ENCODE peak calls at places on chromosomes 13 and 19, in five cellular contexts. F, V, R, J and H are unnamed samples.

GRCh38 chr13:40589285-40590109 is 76.9 kb downstream of the FOXO1 start:
- DNase-seq in F (no peak), V (peak; percentile 11), R (no peak), J (no peak), H (peak; percentile 78)

GRCh38 chr13:48501705-48502104 is 31.2 kb downstream of the RCBTB2 start:
- DNase-seq in F (no peak), V (no peak), R (peak; percentile 23), J (no peak), H (no peak)

GRCh38 chr13:40480012-40480914 is 186.2 kb downstream of the FOXO1 start:
- DNase-seq in F (no peak), V (no peak), R (no peak), J (no peak), H (no peak)

GRCh38 chr19:42037649-42038048 is 32.4 kb downstream of the GRIK5 start:
- DNase-seq in F (no peak), V (no peak), R (no peak), J (no peak), H (no peak)

GRCh38 chr19:54203151-54203611 is 2.5 kb downstream of the RPS9 start:
- DNase-seq in F (no peak), V (peak; percentile 49), R (peak; percentile 13), J (no peak), H (no peak)

GRCh38 chr19:34507414-34508067 is 26.0 kb downstream of the WTIP start:
- DNase-seq in F (no peak), V (no peak), R (no peak), J (no peak), H (no peak)

GRCh38 chr13:80664930-80665329 is 324.0 kb upstream of the SPRY2 start:
- DNase-seq in F (no peak), V (no peak), R (no peak), J (no peak), H (no peak)

GRCh38 chr13:59842507-59842906 is 321.2 kb downstream of the DIAPH3 start:
- DNase-seq in F (no peak), V (no peak), R (peak; percentile 35), J (no peak), H (no peak)

GRCh38 chr19:14978377-14978776 is 1.3 kb downstream of the SLC1A6 start:
- DNase-seq in F (no peak), V (no peak), R (no peak), J (no peak), H (no peak)

GRCh38 chr13:89660752-89661151 is 1686.7 kb upstream of the MIR17HG start:
- DNase-seq in F (no peak), V (no peak), R (no peak), J (no peak), H (no peak)

GRCh38 chr19:40283414-40284250 is 1.5 kb downstream of the AKT2 start:
- DNase-seq in F (peak; percentile 82), V (no peak), R (peak; percentile 19), J (no peak), H (no peak)

GRCh38 chr13:32427852-32428580 is at the start of gene N4BP2L1:
- DNase-seq in F (peak; percentile 89), V (peak; percentile 9), R (no peak), J (peak; percentile 60), H (peak; percentile 59)

GRCh38 chr19:35715981-35716734 is 1.6 kb upstream of the KMT2B start:
- DNase-seq in F (peak; percentile 91), V (peak; percentile 30), R (peak; percentile 30), J (peak; percentile 44), H (peak; percentile 76)

GRCh38 chr13:113151745-113152707 is 6.4 kb upstream of the PROZ start:
- DNase-seq in F (peak; percentile 67), V (no peak), R (peak; percentile 74), J (no peak), H (peak; percentile 79)

GRCh38 chr13:43720780-43721397 is 65.9 kb downstream of the ENOX1 start:
- DNase-seq in F (no peak), V (peak; percentile 4), R (peak; percentile 41), J (no peak), H (peak; percentile 42)

GRCh38 chr19:11399667-11400066 is 15.6 kb upstream of the EPOR start:
- DNase-seq in F (no peak), V (no peak), R (no peak), J (no peak), H (no peak)

GRCh38 chr13:113835461-113836274 is 28.2 kb downstream of the GAS6 start:
- DNase-seq in F (peak; percentile 63), V (peak; percentile 48), R (peak; percentile 79), J (no peak), H (peak; percentile 92)

GRCh38 chr13:51996660-51997059 is 14.6 kb downstream of the ATP7B start:
- DNase-seq in F (no peak), V (no peak), R (no peak), J (no peak), H (no peak)

GRCh38 chr13:68872338-68872737 is 1235.3 kb upstream of the ATXN8OS start:
- DNase-seq in F (no peak), V (no peak), R (no peak), J (no peak), H (no peak)

GRCh38 chr13:102555914-102556553 is 40.8 kb upstream of the TPP2 start:
- DNase-seq in F (no peak), V (peak; percentile 30), R (peak; percentile 26), J (no peak), H (peak; percentile 72)

GRCh38 chr19:49362048-49362925 is at the start of gene TEAD2:
- DNase-seq in F (peak; percentile 83), V (peak; percentile 55), R (peak; percentile 47), J (no peak), H (peak; percentile 45)

GRCh38 chr19:29277107-29277506 is 64.2 kb upstream of the UQCRFS1 start:
- DNase-seq in F (no peak), V (peak; percentile 52), R (no peak), J (no peak), H (no peak)

GRCh38 chr19:28171983-28172382 is 1041.0 kb downstream of the UQCRFS1 start:
- DNase-seq in F (no peak), V (no peak), R (no peak), J (no peak), H (no peak)

GRCh38 chr13:111323950-111324651 is 3.7 kb downstream of the TEX29 start:
- DNase-seq in F (no peak), V (no peak), R (peak; percentile 5), J (no peak), H (no peak)

GRCh38 chr19:34712606-34713261 is 21.3 kb upstream of the ZNF181 start:
- DNase-seq in F (no peak), V (peak; percentile 90), R (peak; percentile 82), J (no peak), H (peak; percentile 69)

GRCh38 chr19:57583521-57584416 is at the start of gene ZIK1:
- DNase-seq in F (peak; percentile 87), V (no peak), R (peak; percentile 92), J (peak; percentile 90), H (peak; percentile 94)
- TF ChIP-seq CTCF in F (no peak), V (no peak), R (no peak), J (peak; percentile 45), H (no peak)

DNA sequence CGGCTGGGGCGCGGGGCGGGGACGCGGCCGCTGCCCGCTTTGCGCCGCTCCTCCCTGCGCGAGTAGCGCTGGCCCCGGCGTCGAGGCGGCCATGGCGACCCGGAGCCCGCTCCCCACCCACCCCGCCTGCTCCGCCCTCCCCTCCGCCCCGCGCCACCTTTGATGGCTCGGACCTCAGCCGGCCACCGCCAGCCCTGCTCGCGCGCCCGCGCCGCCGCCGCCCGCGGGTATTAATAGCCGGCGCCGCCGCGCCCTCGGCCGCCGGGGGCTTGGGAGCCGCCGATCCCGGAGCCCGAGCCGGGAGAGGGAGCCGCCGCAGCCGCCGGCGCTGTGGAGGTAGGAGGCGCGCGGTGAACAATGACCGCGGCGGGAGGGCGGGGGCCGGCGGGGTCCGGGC is 261 bp downstream of the FARP1 start:
- DNase-seq in F (peak; percentile 84), V (no peak), R (no peak), J (no peak), H (no peak)
- H3K4me3 ChIP-seq in F (peak overlapping the region; percentile 79), V (peak overlapping the region; percentile 96), R (peak overlapping the region; percentile 95), J (peak overlapping the region; percentile 59), H (peak overlapping the region; percentile 96)

GRCh38 chr13:31162151-31163008 is 676 bp upstream of the HSPH1 start:
- DNase-seq in F (peak; percentile 97), V (peak; percentile 96), R (peak; percentile 99), J (peak; percentile 99), H (peak; percentile 98)

GRCh38 chr13:31159306-31159705 is 2.4 kb downstream of the HSPH1 start:
- DNase-seq in F (no peak), V (no peak), R (peak; percentile 7), J (no peak), H (no peak)

GRCh38 chr13:31160857-31161582 is 684 bp downstream of the HSPH1 start:
- DNase-seq in F (peak; percentile 83), V (peak; percentile 20), R (peak; percentile 75), J (peak; percentile 40), H (peak; percentile 79)

GRCh38 chr13:31166591-31166990 is 4.9 kb upstream of the HSPH1 start:
- DNase-seq in F (no peak), V (peak; percentile 16), R (peak; percentile 67), J (no peak), H (no peak)

DNA sequence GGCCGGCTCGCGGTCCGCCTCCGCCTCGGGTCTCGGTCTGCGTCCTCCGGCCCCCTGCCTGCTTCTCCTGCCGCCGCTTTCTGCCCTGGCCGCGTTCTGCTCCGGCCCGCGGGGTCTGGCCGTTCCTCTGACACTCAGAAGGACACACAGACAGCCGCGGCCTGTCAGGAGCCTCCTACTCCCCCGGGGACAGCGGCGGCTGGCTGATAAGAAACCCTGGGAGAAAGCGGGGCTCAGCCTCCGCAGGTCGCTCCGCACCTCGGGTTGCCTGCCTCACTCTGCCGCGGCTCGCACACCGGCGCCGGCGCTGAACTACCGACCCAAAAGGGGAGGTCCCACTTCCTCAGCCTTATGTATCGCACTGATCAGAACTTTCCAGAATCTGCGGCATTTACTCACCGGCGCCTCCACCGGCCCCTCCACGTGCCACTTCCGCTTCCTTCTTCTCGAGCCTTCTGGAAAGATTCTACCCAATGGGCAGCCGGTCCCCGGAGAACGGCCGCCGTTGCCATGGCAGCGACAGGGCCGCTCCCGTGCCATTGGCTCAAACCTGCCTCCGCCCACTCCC is at the start of gene HSPH1:
- DNase-seq in F (peak; percentile 99), V (peak; percentile 95), R (peak; percentile 97), J (peak; percentile 93), H (peak; percentile 99)
- TF ChIP-seq CTCF in F (no peak), V (no peak), R (peak; percentile 30), J (no peak), H (peak; percentile 10)

GRCh38 chr19:746208-746819 is 4.6 kb upstream of the MISP start:
- DNase-seq in F (no peak), V (no peak), R (no peak), J (no peak), H (no peak)

GRCh38 chr19:739998-740715 is 10.8 kb upstream of the MISP start:
- DNase-seq in F (no peak), V (no peak), R (no peak), J (no peak), H (no peak)

GRCh38 chr19:742540-743075 is 8.3 kb upstream of the MISP start:
- DNase-seq in F (peak; percentile 7), V (no peak), R (no peak), J (no peak), H (no peak)

GRCh38 chr19:741506-742131 is 9.3 kb upstream of the MISP start:
- DNase-seq in F (peak; percentile 20), V (peak; percentile 66), R (no peak), J (no peak), H (no peak)

DNA sequence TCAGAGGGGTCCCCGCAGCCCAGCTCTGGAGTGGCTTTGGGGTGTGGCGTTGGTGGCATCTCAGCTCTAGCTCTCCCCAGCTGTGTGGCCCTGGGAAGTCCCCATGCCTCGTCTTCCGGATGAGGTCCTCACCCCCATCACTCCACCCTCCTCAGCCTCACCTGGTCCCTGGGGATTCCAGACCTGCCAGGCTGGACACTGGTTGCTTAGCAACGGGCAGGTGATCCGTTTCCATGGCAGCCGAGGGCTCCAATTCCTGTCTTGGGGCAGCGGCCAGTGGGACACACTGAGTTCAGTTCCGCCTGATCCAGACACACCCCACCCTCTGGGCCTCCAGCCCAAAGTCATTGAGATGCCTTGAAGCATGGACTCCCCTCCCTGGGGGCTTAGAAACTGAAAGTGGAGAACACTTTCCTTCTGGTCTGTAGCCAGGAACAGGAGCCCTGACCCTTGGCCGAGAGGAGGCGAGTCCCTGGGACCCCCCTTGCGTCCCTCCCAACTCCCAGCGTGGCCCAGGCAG is 7.7 kb upstream of the MISP start:
- DNase-seq in F (peak; percentile 42), V (no peak), R (no peak), J (no peak), H (no peak)
- H3K4me3 ChIP-seq in F (no peak overlapping the region), V (no peak overlapping the region), R (no peak overlapping the region), J (no peak overlapping the region), H (no peak overlapping the region)